ENCODE peak calls at places on chromosomes 16 and 17, in six cellular contexts. P is PC-3, S is GM23338, D is HCT116, I is body of pancreas, W is astrocyte of the spinal cord. B is an unnamed sample.

GRCh38 chr17:46202482-46202881 is 9.3 kb upstream of the KANSL1 start:
- DNase-seq in P (no peak), S (no peak), D (no peak), I (no peak), W (no peak), B (no peak)

GRCh38 chr16:85554114-85554790 is 58.9 kb upstream of the GSE1 start:
- DNase-seq in P (peak; percentile 74), S (peak; percentile 61), D (peak; percentile 80), I (peak; percentile 57), W (peak; percentile 79), B (peak; percentile 53)

GRCh38 chr16:22641030-22641671 is 130.5 kb downstream of the NPIPB5 start:
- DNase-seq in P (peak; percentile 63), S (peak; percentile 82), D (peak; percentile 3), I (no peak), W (peak; percentile 46), B (no peak)

GRCh38 chr16:9159839-9160550 is 68.6 kb downstream of the HAPSTR1 start:
- DNase-seq in P (peak; percentile 74), S (peak; percentile 93), D (peak; percentile 75), I (peak; percentile 65), W (peak; percentile 59), B (peak; percentile 24)

GRCh38 chr17:80872011-80872929 is 119.4 kb upstream of the CHMP6 start:
- DNase-seq in P (no peak), S (no peak), D (no peak), I (no peak), W (no peak), B (no peak)

GRCh38 chr16:2333772-2334379 is 6.7 kb downstream of the ABCA3 start:
- DNase-seq in P (peak; percentile 66), S (no peak), D (peak; percentile 45), I (no peak), W (no peak), B (no peak)

GRCh38 chr16:84950906-84951305 is 60.4 kb downstream of the ZDHHC7 start:
- DNase-seq in P (peak; percentile 42), S (peak; percentile 72), D (no peak), I (no peak), W (no peak), B (no peak)

GRCh38 chr16:27220120-27220519 is 16.8 kb downstream of the KDM8 start:
- DNase-seq in P (no peak), S (no peak), D (no peak), I (no peak), W (no peak), B (no peak)

GRCh38 chr17:30346211-30346831 is 12.5 kb upstream of the TMIGD1 start:
- DNase-seq in P (no peak), S (no peak), D (no peak), I (no peak), W (no peak), B (no peak)

GRCh38 chr16:53509906-53510703 is 7.1 kb upstream of the AKTIP start:
- DNase-seq in P (peak; percentile 74), S (peak; percentile 84), D (peak; percentile 38), I (peak; percentile 69), W (peak; percentile 65), B (peak; percentile 50)

GRCh38 chr17:5640726-5641125 is 56.4 kb upstream of the NLRP1 start:
- DNase-seq in P (no peak), S (no peak), D (no peak), I (no peak), W (no peak), B (no peak)

GRCh38 chr17:73342057-73342522 is 30.3 kb upstream of the CDC42EP4 start:
- DNase-seq in P (peak; percentile 48), S (peak; percentile 89), D (no peak), I (peak; percentile 72), W (peak; percentile 90), B (peak; percentile 79)

GRCh38 chr17:61284174-61284573 is 115.5 kb upstream of the TBX2 start:
- DNase-seq in P (peak; percentile 57), S (no peak), D (no peak), I (no peak), W (peak; percentile 89), B (peak; percentile 53)

GRCh38 chr16:11105038-11105903 is 150.7 kb downstream of the SOCS1 start:
- DNase-seq in P (peak; percentile 22), S (no peak), D (no peak), I (no peak), W (peak; percentile 83), B (peak; percentile 88)
- TF ChIP-seq CTCF in P (no peak), S (no peak), D (no peak), I (no peak), W (no peak), B (no peak)

GRCh38 chr17:27870345-27870744 is 22.8 kb downstream of the LYRM9 start:
- DNase-seq in P (no peak), S (no peak), D (no peak), I (no peak), W (no peak), B (no peak)

GRCh38 chr17:27873211-27873610 is 20.0 kb downstream of the LYRM9 start:
- DNase-seq in P (no peak), S (no peak), D (no peak), I (no peak), W (no peak), B (no peak)

GRCh38 chr17:27873746-27874145 is 19.4 kb downstream of the LYRM9 start:
- DNase-seq in P (peak; percentile 59), S (no peak), D (no peak), I (no peak), W (no peak), B (no peak)

GRCh38 chr17:27872776-27873175 is 20.4 kb downstream of the LYRM9 start:
- DNase-seq in P (no peak), S (no peak), D (no peak), I (no peak), W (no peak), B (no peak)

GRCh38 chr17:27871407-27871806 is 21.8 kb downstream of the LYRM9 start:
- DNase-seq in P (no peak), S (no peak), D (no peak), I (no peak), W (no peak), B (no peak)
- H3K4me3 ChIP-seq in P (no peak overlapping the region), S (no peak overlapping the region), D (no peak overlapping the region), I (no peak overlapping the region), W (no peak overlapping the region), B (no peak overlapping the region)

DNA sequence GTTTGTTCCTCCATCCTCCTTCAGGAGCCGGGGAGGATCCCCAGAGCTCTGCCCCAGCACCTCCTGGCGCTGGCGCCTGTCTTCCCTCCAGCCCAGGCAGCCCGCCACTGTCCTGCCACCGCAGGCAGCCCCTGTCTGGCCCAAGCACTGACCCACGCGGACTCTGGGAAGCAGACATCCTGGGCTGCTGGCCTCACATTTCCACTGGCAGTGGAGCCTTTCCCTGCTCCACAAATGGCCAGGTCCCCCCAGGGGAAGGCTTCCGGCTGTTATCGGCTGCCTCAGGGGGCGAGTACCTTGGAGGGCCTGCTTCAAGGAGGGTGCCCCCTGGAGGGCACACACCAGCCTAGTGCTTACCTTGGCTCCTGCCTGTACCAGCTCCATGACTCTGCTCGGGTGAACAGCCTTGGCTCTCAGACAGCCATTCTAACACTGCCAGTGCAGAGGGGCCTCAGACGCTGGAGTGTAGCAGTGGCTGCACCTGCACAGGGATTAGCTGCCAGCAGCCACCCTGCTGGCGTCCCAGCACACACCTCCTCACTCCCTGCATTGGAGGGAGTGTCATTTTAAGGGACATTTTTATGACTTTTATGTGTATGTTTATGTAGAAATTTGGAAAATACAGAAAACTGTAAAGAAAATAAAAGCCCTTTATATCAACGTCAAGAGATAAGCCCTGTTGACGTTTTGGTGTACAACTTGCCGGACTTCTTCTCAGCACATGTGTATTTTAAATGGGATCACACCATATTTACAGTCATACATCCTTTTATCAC is 21.0 kb downstream of the ACE start:
- DNase-seq in P (peak; percentile 23), S (peak; percentile 85), D (peak; percentile 24), I (no peak), W (no peak), B (no peak)
- TF ChIP-seq CTCF in P (peak; percentile 59), S (peak; percentile 61), D (peak; percentile 58), I (no peak), W (no peak), B (peak; percentile 22)

GRCh38 chr17:17774009-17774881 is 62.5 kb downstream of the SREBF1 start:
- DNase-seq in P (peak; percentile 65), S (peak; percentile 55), D (no peak), I (peak; percentile 77), W (peak; percentile 33), B (no peak)
- H3K4me3 ChIP-seq in P (no peak overlapping the region), S (no peak overlapping the region), D (no peak overlapping the region), I (no peak overlapping the region), W (no peak overlapping the region), B (no peak overlapping the region)

DNA sequence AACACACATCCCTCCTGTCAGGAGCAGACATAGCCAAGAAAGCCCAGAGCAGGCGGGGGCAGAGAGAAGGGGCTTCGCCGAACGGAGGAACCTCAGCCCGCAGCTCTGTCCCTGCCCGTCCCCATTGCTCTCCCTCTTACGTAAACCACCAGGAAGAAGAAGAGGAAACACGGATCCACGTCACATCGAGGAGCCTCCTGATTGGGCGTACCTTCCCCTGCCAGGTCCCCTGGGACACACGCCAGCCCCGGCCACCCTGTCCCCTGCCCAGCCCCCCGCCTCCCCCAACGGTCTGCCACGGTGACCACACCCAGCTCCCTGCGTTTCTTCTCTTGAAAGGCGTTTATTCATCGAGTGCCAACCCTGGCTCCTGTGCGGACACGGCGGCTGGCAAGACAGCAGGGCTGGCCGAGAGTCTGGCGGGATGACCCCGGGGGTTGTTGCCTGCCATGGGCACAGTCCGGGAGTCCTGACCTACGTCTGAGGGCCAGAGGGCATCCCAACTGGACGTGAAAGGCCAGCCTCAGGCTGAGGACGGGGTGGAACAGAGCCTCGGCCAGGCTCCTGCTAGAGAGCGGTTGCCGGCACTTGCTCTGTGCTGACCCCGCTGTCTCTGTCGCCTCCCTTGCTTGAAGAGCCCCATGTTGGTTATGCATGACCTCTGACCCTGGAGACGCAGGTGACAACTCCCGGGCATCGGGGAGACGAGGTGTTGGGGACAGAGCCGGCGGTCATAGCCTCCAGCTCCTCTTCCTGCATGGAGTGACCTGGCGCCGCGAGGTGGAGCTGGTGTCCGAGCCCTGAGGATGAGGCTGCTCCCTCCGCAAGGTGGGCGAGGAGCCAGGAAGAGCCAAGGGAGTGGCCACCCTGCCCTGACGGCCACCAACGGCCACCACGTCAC is 40.6 kb upstream of the ACSF3 start:
- DNase-seq in P (peak; percentile 82), S (no peak), D (peak; percentile 92), I (no peak), W (peak; percentile 5), B (no peak)
- TF ChIP-seq CTCF in P (peak; percentile 49), S (no peak), D (peak; percentile 69), I (no peak), W (no peak), B (no peak)

DNA sequence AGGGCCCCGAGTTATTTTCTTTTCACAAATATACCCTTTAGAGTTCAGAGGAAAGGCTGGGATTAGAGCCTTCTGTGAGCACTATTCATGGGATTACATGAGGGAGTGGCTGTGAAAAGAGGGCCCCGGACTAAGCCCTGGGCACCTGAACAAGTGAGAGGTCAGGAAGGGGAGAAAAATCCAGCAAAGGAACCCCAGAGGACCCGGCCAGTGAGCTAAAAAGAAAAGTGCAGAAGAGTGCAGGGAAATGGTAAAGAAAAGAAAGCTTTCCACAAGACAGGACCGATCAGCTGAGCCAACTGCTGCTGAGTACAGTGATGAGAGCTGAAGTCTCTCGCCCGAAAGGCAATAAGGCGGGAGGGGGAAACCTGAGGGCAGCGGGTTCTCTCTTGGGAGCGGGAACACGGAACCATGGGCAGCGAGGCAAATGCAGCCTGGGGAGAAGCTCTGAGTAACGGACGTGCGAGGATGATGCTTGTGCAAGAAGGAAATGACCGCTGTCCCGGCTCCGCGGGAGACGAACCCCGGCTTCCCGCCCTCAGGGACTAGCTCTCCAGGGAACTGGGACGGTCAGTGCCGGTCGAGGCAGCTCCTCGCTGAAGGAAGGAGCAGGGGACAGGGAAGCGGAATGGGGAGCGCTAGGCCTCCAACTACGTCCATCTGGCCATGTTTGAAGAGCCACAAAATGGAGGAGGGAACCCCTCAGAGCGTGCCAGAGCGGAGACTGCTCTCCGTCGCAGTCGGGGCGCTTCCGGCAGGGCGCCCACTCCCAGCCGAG is 665 bp upstream of the ALDH3A2 start:
- DNase-seq in P (peak; percentile 58), S (peak; percentile 69), D (peak; percentile 23), I (peak; percentile 58), W (peak; percentile 76), B (peak; percentile 18)
- H3K4me3 ChIP-seq in P (peak overlapping the region; percentile 90), S (peak overlapping the region; percentile 76), D (peak overlapping the region; percentile 69), I (peak overlapping the region; percentile 69), W (peak overlapping the region; percentile 79), B (peak overlapping the region; percentile 76)

B was measured in astrocyte of the cerebellum.